ENCODE peak calls at places on chromosome 2, in four cellular contexts. One of them, this sample, is unnamed.

GRCh38 chr2:46537624-46538023 is 58.3 kb downstream of the TMEM247 start:
- DNase-seq in K562: no peak
- DNase-seq in HepG2: no peak
- DNase-seq in HCT116: no peak
- DNase-seq in this sample: no peak

GRCh38 chr2:241538838-241539615 is 19.5 kb upstream of the BOK start:
- DNase-seq in HCT116: no peak
- DNase-seq in HepG2: no peak
- DNase-seq in K562: no peak
- DNase-seq in this sample: no peak

GRCh38 chr2:200278694-200279316 is 27.7 kb upstream of the SPATS2L start:
- DNase-seq in K562: no peak
- DNase-seq in HCT116: no peak
- DNase-seq in HepG2: no peak
- DNase-seq in this sample: no peak

GRCh38 chr2:104378853-104379374 is 475.0 kb upstream of the POU3F3 start:
- DNase-seq in HCT116: no peak
- DNase-seq in K562: peak
- DNase-seq in HepG2: peak
- DNase-seq in this sample: no peak

GRCh38 chr2:107001964-107002696 is 116.2 kb upstream of the ST6GAL2 start:
- DNase-seq in HepG2: no peak
- DNase-seq in K562: no peak
- DNase-seq in HCT116: no peak
- DNase-seq in this sample: peak

GRCh38 chr2:173959358-173959884 is 5.8 kb downstream of the SP3 start:
- DNase-seq in HepG2: no peak
- DNase-seq in HCT116: no peak
- DNase-seq in K562: no peak
- DNase-seq in this sample: no peak

GRCh38 chr2:200357845-200358244 is 51.4 kb downstream of the SPATS2L start:
- DNase-seq in K562: no peak
- DNase-seq in HCT116: no peak
- DNase-seq in HepG2: no peak
- DNase-seq in this sample: no peak

GRCh38 chr2:206805922-206806607 is 40.7 kb downstream of the FASTKD2 start:
- DNase-seq in HCT116: no peak
- DNase-seq in K562: no peak
- DNase-seq in HepG2: no peak
- DNase-seq in this sample: no peak

GRCh38 chr2:221529943-221530652 is 42.0 kb downstream of the EPHA4 start:
- DNase-seq in K562: no peak
- DNase-seq in HepG2: no peak
- DNase-seq in HCT116: no peak
- DNase-seq in this sample: no peak

GRCh38 chr2:128625966-128626757 is 307.5 kb upstream of the HS6ST1 start:
- DNase-seq in HepG2: no peak
- DNase-seq in K562: no peak
- DNase-seq in HCT116: no peak
- DNase-seq in this sample: no peak

GRCh38 chr2:223062304-223062845 is 10.4 kb downstream of the KCNE4 start:
- DNase-seq in HepG2: no peak
- DNase-seq in K562: no peak
- DNase-seq in HCT116: no peak
- DNase-seq in this sample: no peak

GRCh38 chr2:96856776-96857673 is 791 bp downstream of the ANKRD39 start:
- DNase-seq in HCT116: no peak
- DNase-seq in HepG2: peak
- DNase-seq in K562: peak
- DNase-seq in this sample: no peak

GRCh38 chr2:37020212-37020886 is 54.0 kb upstream of the STRN start:
- DNase-seq in K562: no peak
- DNase-seq in HCT116: no peak
- DNase-seq in HepG2: no peak
- DNase-seq in this sample: no peak

GRCh38 chr2:19114754-19115231 is 243.6 kb downstream of the OSR1 start:
- DNase-seq in HepG2: no peak
- DNase-seq in HCT116: no peak
- DNase-seq in K562: no peak
- DNase-seq in this sample: no peak

GRCh38 chr2:1995987-1996386 is 251.7 kb upstream of the PXDN start:
- DNase-seq in K562: no peak
- DNase-seq in HepG2: no peak
- DNase-seq in HCT116: no peak
- DNase-seq in this sample: no peak

GRCh38 chr2:240968731-240969624 is 29.4 kb upstream of the SNED1 start:
- DNase-seq in HCT116: no peak
- DNase-seq in K562: no peak
- DNase-seq in HepG2: peak
- DNase-seq in this sample: no peak

GRCh38 chr2:26542676-26543505 is 65.0 kb upstream of the OTOF start:
- DNase-seq in HCT116: no peak
- DNase-seq in HepG2: no peak
- DNase-seq in K562: no peak
- DNase-seq in this sample: no peak

GRCh38 chr2:143558665-143559064 is 429.4 kb downstream of the ARHGAP15 start:
- DNase-seq in HCT116: no peak
- DNase-seq in HepG2: no peak
- DNase-seq in K562: no peak
- DNase-seq in this sample: no peak

GRCh38 chr2:15941483-15941853 is 1.1 kb downstream of the MYCN start:
- DNase-seq in HCT116: no peak
- DNase-seq in HepG2: no peak
- DNase-seq in K562: no peak
- DNase-seq in this sample: no peak

GRCh38 chr2:235573331-235574221 is 79.7 kb downstream of the AGAP1 start:
- DNase-seq in HepG2: no peak
- DNase-seq in HCT116: no peak
- DNase-seq in K562: no peak
- DNase-seq in this sample: no peak

GRCh38 chr2:65807942-65808341 is 375.5 kb upstream of the SPRED2 start:
- DNase-seq in HCT116: no peak
- DNase-seq in K562: no peak
- DNase-seq in HepG2: no peak
- DNase-seq in this sample: no peak

GRCh38 chr2:144162652-144163051 is 357.3 kb downstream of the ZEB2 start:
- DNase-seq in HepG2: peak
- DNase-seq in K562: peak
- DNase-seq in HCT116: peak
- DNase-seq in this sample: no peak

GRCh38 chr2:20374919-20375318 is 24.3 kb upstream of the PUM2 start:
- DNase-seq in HepG2: no peak
- DNase-seq in HCT116: no peak
- DNase-seq in K562: no peak
- DNase-seq in this sample: no peak

GRCh38 chr2:98882368-98882767 is 53.7 kb downstream of the CRACDL start:
- DNase-seq in HCT116: no peak
- DNase-seq in HepG2: no peak
- DNase-seq in K562: no peak
- DNase-seq in this sample: no peak

GRCh38 chr2:140183056-140183765 is 1403.0 kb upstream of the NXPH2 start:
- DNase-seq in HCT116: no peak
- DNase-seq in HepG2: no peak
- DNase-seq in K562: no peak
- DNase-seq in this sample: no peak

GRCh38 chr2:45812039-45812500 is 160.6 kb downstream of the PRKCE start:
- DNase-seq in K562: no peak
- DNase-seq in HCT116: no peak
- DNase-seq in HepG2: no peak
- DNase-seq in this sample: no peak

GRCh38 chr2:219001577-219002394 is 8.6 kb upstream of the CRYBA2 start:
- DNase-seq in HepG2: peak
- DNase-seq in HCT116: peak
- DNase-seq in K562: peak
- DNase-seq in this sample: no peak

GRCh38 chr2:85748948-85749875 is 4.6 kb upstream of the ATOH8 start:
- DNase-seq in HCT116: no peak
- DNase-seq in K562: no peak
- DNase-seq in HepG2: no peak
- DNase-seq in this sample: no peak

GRCh38 chr2:233464056-233464455 is 102.5 kb downstream of the USP40 start:
- DNase-seq in HCT116: no peak
- DNase-seq in HepG2: no peak
- DNase-seq in K562: no peak
- DNase-seq in this sample: no peak

GRCh38 chr2:118221952-118222594 is 133.8 kb downstream of the INSIG2 start:
- DNase-seq in HepG2: peak
- DNase-seq in HCT116: peak
- DNase-seq in K562: peak
- DNase-seq in this sample: peak

GRCh38 chr2:94874277-94874997 is 3.2 kb downstream of the TEKT4 start:
- DNase-seq in HCT116: peak
- DNase-seq in K562: peak
- DNase-seq in HepG2: peak
- DNase-seq in this sample: peak

DNA sequence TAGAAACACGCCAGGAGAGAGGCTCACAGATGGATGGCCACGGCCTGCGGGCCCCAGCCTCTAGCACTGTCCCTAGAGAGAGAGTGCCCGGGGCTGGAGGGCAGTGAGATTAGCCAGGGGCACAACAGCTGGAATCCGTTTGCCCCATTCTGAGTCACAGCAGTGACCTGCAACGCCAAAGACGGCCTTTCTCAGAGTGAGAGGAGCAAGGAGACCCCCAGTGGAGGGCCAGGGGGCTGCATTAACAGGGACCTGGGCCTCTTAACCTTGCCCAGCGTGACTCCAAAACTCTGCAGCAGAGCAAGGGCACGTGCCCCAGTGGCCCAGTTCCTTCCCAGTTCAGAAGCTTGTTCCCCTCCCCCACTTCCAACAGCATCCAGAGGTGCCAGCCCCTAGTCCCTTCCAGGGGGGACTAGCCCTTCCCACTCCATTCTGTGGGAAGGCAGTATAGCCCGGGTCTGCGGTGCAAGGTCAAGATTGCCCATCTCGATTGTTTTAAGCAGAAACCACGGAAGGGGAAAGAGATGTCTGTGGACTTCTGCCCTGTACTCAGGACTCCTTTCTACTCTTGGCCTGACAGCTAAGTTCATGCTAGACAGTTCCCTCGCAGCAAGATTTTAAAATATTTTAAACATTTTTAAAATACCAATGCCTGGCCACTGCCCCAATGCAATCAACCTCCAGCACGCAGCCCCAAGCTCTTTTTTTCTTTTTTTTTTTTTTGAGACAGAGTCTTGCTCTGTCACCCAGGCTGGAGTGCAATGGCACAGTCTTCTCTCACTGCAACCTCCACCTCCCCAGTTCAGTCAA is 50.9 kb upstream of the BIN1 start:
- DNase-seq in HepG2: peak
- DNase-seq in K562: no peak
- DNase-seq in HCT116: no peak
- DNase-seq in this sample: no peak
- TF ChIP-seq CTCF in HepG2: peak
- TF ChIP-seq CTCF in K562: peak
- TF ChIP-seq CTCF in HCT116: no peak
- TF ChIP-seq CTCF in this sample: no peak

GRCh38 chr2:108940156-108940555 is 48.9 kb downstream of the EDAR start:
- DNase-seq in HCT116: no peak
- DNase-seq in HepG2: no peak
- DNase-seq in K562: no peak
- DNase-seq in this sample: no peak
- H3K27ac ChIP-seq in HCT116: no peak
- H3K27ac ChIP-seq in HepG2: no peak
- H3K27ac ChIP-seq in K562: no peak
- H3K27ac ChIP-seq in this sample: no peak

DNA sequence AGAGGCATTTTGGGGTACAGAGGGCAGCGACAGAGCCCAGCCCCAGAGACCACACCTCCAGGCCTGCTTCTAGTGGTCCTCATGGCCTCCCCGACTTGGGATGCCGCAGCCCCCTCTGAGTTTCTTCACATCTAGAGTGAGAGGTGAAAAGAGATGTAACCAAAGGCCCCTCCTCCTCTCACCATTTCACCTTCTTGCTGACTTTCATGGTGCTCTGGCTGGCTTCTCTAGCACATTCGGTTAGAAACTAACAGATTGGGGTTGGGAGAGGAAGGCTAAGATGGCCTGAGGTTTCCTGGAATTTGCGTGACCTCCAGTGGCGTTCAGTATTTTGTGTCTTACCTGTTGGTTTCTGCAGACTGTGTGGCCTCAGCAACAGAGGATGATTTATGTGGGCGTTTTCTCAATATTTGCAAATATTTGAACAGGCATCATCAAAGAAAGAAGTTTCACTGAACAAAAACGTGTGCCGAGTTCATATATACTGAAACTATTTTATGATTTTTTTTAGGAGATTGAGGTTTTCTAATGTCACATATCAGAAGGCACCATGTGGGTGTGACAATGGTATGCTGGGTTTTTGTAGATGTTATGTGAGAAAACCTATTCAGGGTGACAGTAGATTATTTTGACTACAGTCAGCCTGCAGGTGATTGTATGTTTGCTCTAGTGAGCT is 69.9 kb upstream of the BCL2L11 start:
- DNase-seq in HepG2: peak
- DNase-seq in K562: no peak
- DNase-seq in HCT116: no peak
- DNase-seq in this sample: no peak
- TF ChIP-seq TCF7L2 in HepG2: no peak
- TF ChIP-seq TCF7L2 in K562: no peak
- TF ChIP-seq TCF7L2 in HCT116: no peak
- TF ChIP-seq TCF7L2 in this sample: no peak

GRCh38 chr2:42492691-42493467 is 903 bp downstream of the KCNG3 start:
- DNase-seq in HepG2: no peak
- DNase-seq in HCT116: no peak
- DNase-seq in K562: no peak
- DNase-seq in this sample: no peak

GRCh38 chr2:42494434-42495233 is 852 bp upstream of the KCNG3 start:
- DNase-seq in HepG2: peak
- DNase-seq in HCT116: peak
- DNase-seq in K562: peak
- DNase-seq in this sample: peak

GRCh38 chr2:42493885-42494433 is at the start of gene KCNG3:
- DNase-seq in K562: peak
- DNase-seq in HepG2: peak
- DNase-seq in HCT116: no peak
- DNase-seq in this sample: no peak

GRCh38 chr2:42495234-42495581 is 1.4 kb upstream of the KCNG3 start:
- DNase-seq in K562: no peak
- DNase-seq in HCT116: no peak
- DNase-seq in HepG2: no peak
- DNase-seq in this sample: no peak

DNA sequence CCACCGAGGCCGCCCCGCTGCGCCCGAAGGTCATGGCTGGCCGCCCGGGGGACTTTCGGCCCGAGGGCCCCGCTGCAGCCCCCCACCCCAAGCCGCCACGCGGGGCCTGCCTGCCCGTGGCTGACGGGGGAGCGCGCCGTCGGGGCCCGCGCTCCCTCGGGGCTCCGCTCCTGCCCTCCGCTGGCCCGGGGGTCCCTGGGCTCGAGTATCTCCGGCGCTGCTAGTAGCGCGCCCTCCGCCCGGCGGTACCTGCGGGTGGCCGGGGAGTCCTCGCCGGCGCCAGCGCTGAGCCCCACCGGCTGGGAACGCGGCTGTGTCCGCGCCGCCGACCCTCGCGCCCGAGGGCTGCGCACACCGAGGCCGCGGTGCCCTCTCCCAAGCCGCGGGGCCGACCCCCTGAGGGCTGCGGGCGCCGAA is 306 bp downstream of the KCNG3 start:
- DNase-seq in K562: no peak
- DNase-seq in HepG2: no peak
- DNase-seq in HCT116: no peak
- DNase-seq in this sample: no peak
- TF ChIP-seq CTCF in K562: no peak
- TF ChIP-seq CTCF in HepG2: no peak
- TF ChIP-seq CTCF in HCT116: no peak
- TF ChIP-seq CTCF in this sample: no peak